ENCODE peak calls at places on chromosomes 3 and 15, in six cellular contexts. Z, H, J, G, D and T are unnamed samples.

GRCh38 chr3:115617573-115617972 is 5.7 kb upstream of the GAP43 start:
- DNase-seq in Z (no peak), H (no peak), J (no peak), G (no peak), D (no peak), T (no peak)

GRCh38 chr3:47313341-47314055 is 30.8 kb downstream of the KLHL18 start:
- DNase-seq in Z (no peak), H (no peak), J (no peak), G (no peak), D (no peak), T (no peak)

GRCh38 chr3:15631426-15632211 is 30.1 kb downstream of the BTD start:
- DNase-seq in Z (no peak), H (no peak), J (no peak), G (no peak), D (no peak), T (no peak)

GRCh38 chr3:178028933-178029332 is 507.3 kb upstream of the KCNMB2 start:
- DNase-seq in Z (no peak), H (no peak), J (no peak), G (no peak), D (no peak), T (no peak)

GRCh38 chr3:114565201-114565600 is 271.4 kb downstream of the TIGIT start:
- DNase-seq in Z (no peak), H (no peak), J (no peak), G (no peak), D (no peak), T (peak; percentile 54)

GRCh38 chr15:101092867-101093202 is 159.0 kb downstream of the CHSY1 start:
- DNase-seq in Z (no peak), H (no peak), J (no peak), G (no peak), D (no peak), T (no peak)

GRCh38 chr3:58588030-58588614 is 10.9 kb upstream of the FAM107A start:
- DNase-seq in Z (no peak), H (peak; percentile 19), J (peak; percentile 60), G (no peak), D (no peak), T (peak; percentile 51)

GRCh38 chr3:3031358-3031757 is 78.8 kb downstream of the IL5RA start:
- DNase-seq in Z (no peak), H (peak; percentile 2), J (peak; percentile 13), G (no peak), D (no peak), T (no peak)

GRCh38 chr3:71805691-71806090 is 20.7 kb upstream of the PROK2 start:
- DNase-seq in Z (no peak), H (no peak), J (no peak), G (no peak), D (no peak), T (no peak)

GRCh38 chr3:2343031-2343682 is 244.5 kb downstream of the CNTN4 start:
- DNase-seq in Z (no peak), H (no peak), J (no peak), G (no peak), D (no peak), T (no peak)

GRCh38 chr3:69986419-69986818 is 13.1 kb upstream of the SAMMSON start:
- DNase-seq in Z (no peak), H (no peak), J (no peak), G (no peak), D (no peak), T (no peak)

GRCh38 chr15:34436956-34437442 is 609 bp downstream of the GOLGA8A start:
- DNase-seq in Z (peak; percentile 26), H (peak; percentile 24), J (peak; percentile 65), G (peak; percentile 3), D (no peak), T (peak; percentile 69)

GRCh38 chr15:25716414-25717102 is 146.6 kb downstream of the ATP10A start:
- DNase-seq in Z (no peak), H (no peak), J (no peak), G (no peak), D (no peak), T (no peak)

GRCh38 chr3:39407259-39407629 is 724 bp downstream of the RPSA start:
- DNase-seq in Z (no peak), H (no peak), J (no peak), G (peak; percentile 23), D (no peak), T (peak; percentile 45)

GRCh38 chr15:29860872-29861271 is 38.6 kb upstream of the TJP1 start:
- DNase-seq in Z (peak; percentile 34), H (peak; percentile 33), J (no peak), G (no peak), D (no peak), T (peak; percentile 40)

GRCh38 chr15:43969802-43970375 is 143.1 kb downstream of the WDR76 start:
- DNase-seq in Z (no peak), H (no peak), J (no peak), G (no peak), D (no peak), T (no peak)

GRCh38 chr3:52477076-52477895 is 17.9 kb upstream of the STAB1 start:
- DNase-seq in Z (no peak), H (no peak), J (no peak), G (no peak), D (no peak), T (no peak)

GRCh38 chr15:95604634-95605036 is 725.9 kb upstream of the NR2F2 start:
- DNase-seq in Z (no peak), H (peak; percentile 94), J (peak; percentile 44), G (no peak), D (no peak), T (peak; percentile 90)

GRCh38 chr3:124774841-124775402 is 44.7 kb downstream of the UMPS start:
- DNase-seq in Z (no peak), H (no peak), J (no peak), G (no peak), D (no peak), T (no peak)

GRCh38 chr3:177905173-177905894 is 630.9 kb upstream of the KCNMB2 start:
- DNase-seq in Z (peak; percentile 42), H (peak; percentile 99), J (no peak), G (no peak), D (no peak), T (peak; percentile 76)

GRCh38 chr15:39084683-39085530 is 496.0 kb upstream of the THBS1 start:
- DNase-seq in Z (peak; percentile 69), H (peak; percentile 91), J (no peak), G (peak; percentile 21), D (no peak), T (peak; percentile 89)

GRCh38 chr3:73625124-73625665 is 454 bp upstream of the PDZRN3 start:
- DNase-seq in Z (no peak), H (peak; percentile 27), J (peak; percentile 67), G (no peak), D (no peak), T (peak; percentile 86)

GRCh38 chr3:71064288-71064975 is 519.1 kb downstream of the FOXP1 start:
- DNase-seq in Z (peak; percentile 65), H (peak; percentile 66), J (no peak), G (peak; percentile 63), D (no peak), T (peak; percentile 80)

GRCh38 chr3:126515066-126515706 is 2.4 kb downstream of the UROC1 start:
- DNase-seq in Z (no peak), H (no peak), J (no peak), G (no peak), D (no peak), T (no peak)

GRCh38 chr3:191356586-191357439 is 26.5 kb upstream of the UTS2B start:
- DNase-seq in Z (peak; percentile 84), H (peak; percentile 87), J (peak; percentile 39), G (no peak), D (peak; percentile 67), T (peak; percentile 92)

GRCh38 chr15:98668566-98669308 is 20.4 kb downstream of the IGF1R start:
- DNase-seq in Z (peak; percentile 93), H (peak; percentile 75), J (peak; percentile 23), G (no peak), D (peak; percentile 61), T (peak; percentile 78)

GRCh38 chr15:45162771-45163507 is 24.8 kb downstream of the SHF start:
- DNase-seq in Z (peak; percentile 95), H (peak; percentile 61), J (peak; percentile 88), G (peak; percentile 76), D (peak; percentile 89), T (peak; percentile 88)

GRCh38 chr15:57640935-57641682 is 49.4 kb downstream of the MYZAP start:
- DNase-seq in Z (peak; percentile 30), H (peak; percentile 13), J (peak; percentile 52), G (peak; percentile 26), D (no peak), T (peak; percentile 52)

GRCh38 chr15:57122080-57122845 is 203.8 kb downstream of the TCF12 start:
- DNase-seq in Z (no peak), H (no peak), J (no peak), G (no peak), D (no peak), T (no peak)

GRCh38 chr3:193507566-193507965 is 47.1 kb downstream of the ATP13A4 start:
- DNase-seq in Z (no peak), H (no peak), J (no peak), G (no peak), D (no peak), T (no peak)

GRCh38 chr3:4996223-4996765 is 17.1 kb downstream of the BHLHE40 start:
- DNase-seq in Z (no peak), H (no peak), J (no peak), G (no peak), D (no peak), T (no peak)

GRCh38 chr15:40941528-40942336 is 11.5 kb upstream of the CHAC1 start:
- DNase-seq in Z (peak; percentile 65), H (peak; percentile 36), J (peak; percentile 92), G (peak; percentile 59), D (no peak), T (peak; percentile 90)
- TF ChIP-seq EZH2 in Z (no peak), H (no peak), J (no peak), G (no peak), D (no peak), T (no peak)

GRCh38 chr15:67820147-67820991 is 4.9 kb upstream of the SKOR1 start:
- DNase-seq in Z (no peak), H (no peak), J (no peak), G (no peak), D (no peak), T (no peak)
- TF ChIP-seq EZH2 in Z (peak; percentile 92), H (peak; percentile 96), J (peak; percentile 54), G (no peak), D (peak; percentile 92), T (peak; percentile 65)

DNA sequence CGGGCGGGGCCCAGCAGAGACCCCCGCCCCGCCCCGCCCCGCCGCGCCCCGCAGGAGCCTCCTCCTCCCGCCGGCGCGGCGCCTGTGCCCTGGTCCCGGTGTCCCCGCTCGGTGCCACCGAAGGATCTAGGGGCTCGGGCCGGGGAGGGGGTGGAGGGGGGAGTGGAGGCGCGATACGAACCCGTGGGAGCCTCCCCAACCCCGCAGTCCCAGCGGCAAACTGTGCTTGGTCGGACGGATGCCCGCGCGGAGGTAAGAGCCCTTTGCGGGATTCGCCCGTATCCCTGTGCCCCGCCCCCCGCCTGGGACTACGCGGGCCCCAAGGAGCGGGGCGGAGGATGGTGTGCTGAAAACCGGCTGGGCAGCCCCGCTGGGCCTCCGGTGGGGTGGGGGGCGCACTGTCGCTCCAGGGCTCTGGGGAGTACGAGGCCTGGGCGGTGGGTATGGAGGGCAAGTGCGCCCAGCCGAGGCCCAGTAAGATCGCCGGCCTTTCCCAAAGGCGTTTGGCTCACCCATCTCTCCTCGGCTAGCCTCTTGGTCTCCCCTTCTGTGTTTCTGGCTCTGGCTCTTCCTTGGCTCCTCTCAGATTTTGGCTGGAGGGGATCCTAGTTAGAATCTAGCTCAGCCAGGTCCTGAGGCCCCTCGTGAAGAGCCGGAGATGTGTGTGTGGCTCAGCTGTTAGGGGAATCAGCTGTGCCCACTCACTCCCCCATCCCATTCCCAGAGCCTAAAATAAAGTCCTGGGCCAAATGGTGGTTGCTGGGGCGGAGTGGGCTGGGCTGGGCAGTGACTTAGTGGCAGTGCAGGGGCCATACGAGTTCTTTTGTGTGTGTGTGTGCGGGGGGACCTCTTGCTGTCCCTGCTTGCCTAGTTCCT is 65.7 kb upstream of the POLG start:
- DNase-seq in Z (no peak), H (no peak), J (no peak), G (no peak), D (no peak), T (no peak)
- TF ChIP-seq EZH2 in Z (peak; percentile 63), H (peak; percentile 44), J (peak; percentile 3), G (no peak), D (peak; percentile 94), T (no peak)

GRCh38 chr3:32817561-32818430 is at the start of gene TRIM71:
- DNase-seq in Z (peak; percentile 39), H (no peak), J (peak; percentile 32), G (no peak), D (no peak), T (peak; percentile 22)
- TF ChIP-seq EZH2 in Z (peak; percentile 87), H (peak; percentile 39), J (no peak), G (no peak), D (peak; percentile 100), T (peak; percentile 99)